ENCODE peak calls at places on chromosomes 4 and X, in seven cellular contexts. One of them, this sample, is unnamed.

GRCh38 chrX:48470110-48470832 is at the start of gene SLC38A5:
- DNase-seq in nephron progenitor cell: no peak
- DNase-seq in AG04450: no peak
- DNase-seq in astrocyte of the hippocampus: no peak
- DNase-seq in lung: no peak
- DNase-seq in NCI-H1105 treated with DMSO at 0.1 percent for 48 hours: no peak
- DNase-seq in cardiac muscle cell: no peak
- DNase-seq in this sample: peak

GRCh38 chr4:84319124-84319523 is 180.0 kb downstream of the NKX6-1 start:
- DNase-seq in nephron progenitor cell: no peak
- DNase-seq in AG04450: no peak
- DNase-seq in astrocyte of the hippocampus: peak
- DNase-seq in lung: peak
- DNase-seq in NCI-H1105 treated with DMSO at 0.1 percent for 48 hours: no peak
- DNase-seq in cardiac muscle cell: no peak
- DNase-seq in this sample: no peak

GRCh38 chrX:130984782-130985181 is 73.4 kb upstream of the ARHGAP36 start:
- DNase-seq in nephron progenitor cell: peak
- DNase-seq in AG04450: no peak
- DNase-seq in astrocyte of the hippocampus: no peak
- DNase-seq in lung: no peak
- DNase-seq in NCI-H1105 treated with DMSO at 0.1 percent for 48 hours: no peak
- DNase-seq in cardiac muscle cell: peak
- DNase-seq in this sample: no peak

GRCh38 chr4:118276551-118276950 is 76.3 kb downstream of the PRSS12 start:
- DNase-seq in nephron progenitor cell: no peak
- DNase-seq in AG04450: no peak
- DNase-seq in astrocyte of the hippocampus: no peak
- DNase-seq in lung: no peak
- DNase-seq in NCI-H1105 treated with DMSO at 0.1 percent for 48 hours: no peak
- DNase-seq in cardiac muscle cell: no peak
- DNase-seq in this sample: no peak

GRCh38 chrX:17990542-17990941 is 129.4 kb upstream of the RAI2 start:
- DNase-seq in nephron progenitor cell: no peak
- DNase-seq in AG04450: no peak
- DNase-seq in astrocyte of the hippocampus: no peak
- DNase-seq in lung: no peak
- DNase-seq in NCI-H1105 treated with DMSO at 0.1 percent for 48 hours: no peak
- DNase-seq in cardiac muscle cell: no peak
- DNase-seq in this sample: no peak

GRCh38 chr4:147110473-147110872 is 164.8 kb upstream of the TTC29 start:
- DNase-seq in nephron progenitor cell: no peak
- DNase-seq in AG04450: no peak
- DNase-seq in astrocyte of the hippocampus: no peak
- DNase-seq in lung: no peak
- DNase-seq in NCI-H1105 treated with DMSO at 0.1 percent for 48 hours: no peak
- DNase-seq in cardiac muscle cell: no peak
- DNase-seq in this sample: no peak

GRCh38 chrX:133838761-133839676 is 146.4 kb downstream of the GPC3 start:
- DNase-seq in nephron progenitor cell: peak
- DNase-seq in AG04450: no peak
- DNase-seq in astrocyte of the hippocampus: peak
- DNase-seq in lung: peak
- DNase-seq in NCI-H1105 treated with DMSO at 0.1 percent for 48 hours: no peak
- DNase-seq in cardiac muscle cell: peak
- DNase-seq in this sample: no peak

GRCh38 chr4:128285085-128286023 is 2.3 kb downstream of the PGRMC2 start:
- DNase-seq in nephron progenitor cell: no peak
- DNase-seq in AG04450: no peak
- DNase-seq in astrocyte of the hippocampus: peak
- DNase-seq in lung: no peak
- DNase-seq in NCI-H1105 treated with DMSO at 0.1 percent for 48 hours: no peak
- DNase-seq in cardiac muscle cell: no peak
- DNase-seq in this sample: peak

GRCh38 chr4:185424905-185425599 is 712 bp downstream of the UFSP2 start:
- DNase-seq in nephron progenitor cell: no peak
- DNase-seq in AG04450: no peak
- DNase-seq in astrocyte of the hippocampus: no peak
- DNase-seq in lung: no peak
- DNase-seq in NCI-H1105 treated with DMSO at 0.1 percent for 48 hours: peak
- DNase-seq in cardiac muscle cell: no peak
- DNase-seq in this sample: no peak

GRCh38 chrX:129833153-129834004 is 10.3 kb downstream of the ZDHHC9 start:
- DNase-seq in nephron progenitor cell: no peak
- DNase-seq in AG04450: peak
- DNase-seq in astrocyte of the hippocampus: peak
- DNase-seq in lung: no peak
- DNase-seq in NCI-H1105 treated with DMSO at 0.1 percent for 48 hours: no peak
- DNase-seq in cardiac muscle cell: no peak
- DNase-seq in this sample: no peak

GRCh38 chr4:19309365-19309764 is 942.3 kb upstream of the SLIT2 start:
- DNase-seq in nephron progenitor cell: no peak
- DNase-seq in AG04450: peak
- DNase-seq in astrocyte of the hippocampus: peak
- DNase-seq in lung: no peak
- DNase-seq in NCI-H1105 treated with DMSO at 0.1 percent for 48 hours: peak
- DNase-seq in cardiac muscle cell: peak
- DNase-seq in this sample: no peak

GRCh38 chr4:30721353-30722091 is 1.4 kb downstream of the PCDH7 start:
- DNase-seq in nephron progenitor cell: peak
- DNase-seq in AG04450: no peak
- DNase-seq in astrocyte of the hippocampus: peak
- DNase-seq in lung: no peak
- DNase-seq in NCI-H1105 treated with DMSO at 0.1 percent for 48 hours: peak
- DNase-seq in cardiac muscle cell: peak
- DNase-seq in this sample: peak

GRCh38 chr4:158914178-158914577 is 145.4 kb downstream of the FNIP2 start:
- DNase-seq in nephron progenitor cell: no peak
- DNase-seq in AG04450: no peak
- DNase-seq in astrocyte of the hippocampus: peak
- DNase-seq in lung: no peak
- DNase-seq in NCI-H1105 treated with DMSO at 0.1 percent for 48 hours: no peak
- DNase-seq in cardiac muscle cell: no peak
- DNase-seq in this sample: no peak

GRCh38 chrX:152480269-152481212 is 29.4 kb upstream of the GABRA3 start:
- DNase-seq in nephron progenitor cell: no peak
- DNase-seq in AG04450: no peak
- DNase-seq in astrocyte of the hippocampus: no peak
- DNase-seq in lung: no peak
- DNase-seq in NCI-H1105 treated with DMSO at 0.1 percent for 48 hours: no peak
- DNase-seq in cardiac muscle cell: no peak
- DNase-seq in this sample: peak

GRCh38 chr4:148054275-148054674 is 322.4 kb downstream of the ARHGAP10 start:
- DNase-seq in nephron progenitor cell: no peak
- DNase-seq in AG04450: no peak
- DNase-seq in astrocyte of the hippocampus: no peak
- DNase-seq in lung: no peak
- DNase-seq in NCI-H1105 treated with DMSO at 0.1 percent for 48 hours: no peak
- DNase-seq in cardiac muscle cell: no peak
- DNase-seq in this sample: no peak

GRCh38 chrX:123924181-123924580 is 37.3 kb upstream of the STAG2 start:
- DNase-seq in nephron progenitor cell: no peak
- DNase-seq in AG04450: no peak
- DNase-seq in astrocyte of the hippocampus: no peak
- DNase-seq in lung: no peak
- DNase-seq in NCI-H1105 treated with DMSO at 0.1 percent for 48 hours: no peak
- DNase-seq in cardiac muscle cell: no peak
- DNase-seq in this sample: no peak

GRCh38 chr4:141153751-141154510 is 20.7 kb upstream of the RNF150 start:
- DNase-seq in nephron progenitor cell: no peak
- DNase-seq in AG04450: no peak
- DNase-seq in astrocyte of the hippocampus: no peak
- DNase-seq in lung: no peak
- DNase-seq in NCI-H1105 treated with DMSO at 0.1 percent for 48 hours: no peak
- DNase-seq in cardiac muscle cell: peak
- DNase-seq in this sample: no peak

GRCh38 chr4:52051213-52051614 is at the start of gene SPATA18:
- DNase-seq in nephron progenitor cell: peak
- DNase-seq in AG04450: no peak
- DNase-seq in astrocyte of the hippocampus: peak
- DNase-seq in lung: no peak
- DNase-seq in NCI-H1105 treated with DMSO at 0.1 percent for 48 hours: no peak
- DNase-seq in cardiac muscle cell: peak
- DNase-seq in this sample: peak

GRCh38 chr4:85477538-85477937 is 2.6 kb downstream of the ARHGAP24 start:
- DNase-seq in nephron progenitor cell: no peak
- DNase-seq in AG04450: no peak
- DNase-seq in astrocyte of the hippocampus: no peak
- DNase-seq in lung: no peak
- DNase-seq in NCI-H1105 treated with DMSO at 0.1 percent for 48 hours: peak
- DNase-seq in cardiac muscle cell: no peak
- DNase-seq in this sample: no peak

GRCh38 chrX:136065044-136065671 is 79.9 kb downstream of the SLC9A6 start:
- DNase-seq in nephron progenitor cell: peak
- DNase-seq in AG04450: no peak
- DNase-seq in astrocyte of the hippocampus: peak
- DNase-seq in lung: peak
- DNase-seq in NCI-H1105 treated with DMSO at 0.1 percent for 48 hours: no peak
- DNase-seq in cardiac muscle cell: peak
- DNase-seq in this sample: no peak

GRCh38 chr4:66820681-66821080 is 724.6 kb downstream of the CENPC start:
- DNase-seq in nephron progenitor cell: no peak
- DNase-seq in AG04450: no peak
- DNase-seq in astrocyte of the hippocampus: no peak
- DNase-seq in lung: no peak
- DNase-seq in NCI-H1105 treated with DMSO at 0.1 percent for 48 hours: no peak
- DNase-seq in cardiac muscle cell: no peak
- DNase-seq in this sample: no peak

GRCh38 chr4:109429545-109429944 is 4.1 kb upstream of the SEC24B start:
- DNase-seq in nephron progenitor cell: no peak
- DNase-seq in AG04450: no peak
- DNase-seq in astrocyte of the hippocampus: no peak
- DNase-seq in lung: no peak
- DNase-seq in NCI-H1105 treated with DMSO at 0.1 percent for 48 hours: no peak
- DNase-seq in cardiac muscle cell: no peak
- DNase-seq in this sample: no peak

GRCh38 chrX:30278365-30278764 is 30.8 kb downstream of the NR0B1 start:
- DNase-seq in nephron progenitor cell: no peak
- DNase-seq in AG04450: no peak
- DNase-seq in astrocyte of the hippocampus: peak
- DNase-seq in lung: no peak
- DNase-seq in NCI-H1105 treated with DMSO at 0.1 percent for 48 hours: no peak
- DNase-seq in cardiac muscle cell: no peak
- DNase-seq in this sample: no peak

GRCh38 chrX:1105671-1106419 is 106.6 kb downstream of the CRLF2 start:
- DNase-seq in nephron progenitor cell: no peak
- DNase-seq in AG04450: no peak
- DNase-seq in astrocyte of the hippocampus: no peak
- DNase-seq in lung: no peak
- DNase-seq in NCI-H1105 treated with DMSO at 0.1 percent for 48 hours: no peak
- DNase-seq in cardiac muscle cell: no peak
- DNase-seq in this sample: no peak

GRCh38 chrX:1224954-1225353 is 12.5 kb upstream of the CRLF2 start:
- DNase-seq in nephron progenitor cell: no peak
- DNase-seq in AG04450: no peak
- DNase-seq in astrocyte of the hippocampus: no peak
- DNase-seq in lung: no peak
- DNase-seq in NCI-H1105 treated with DMSO at 0.1 percent for 48 hours: no peak
- DNase-seq in cardiac muscle cell: no peak
- DNase-seq in this sample: no peak

GRCh38 chr4:158729716-158730559 is 6.7 kb upstream of the PPID start:
- DNase-seq in nephron progenitor cell: peak
- DNase-seq in AG04450: peak
- DNase-seq in astrocyte of the hippocampus: peak
- DNase-seq in lung: peak
- DNase-seq in NCI-H1105 treated with DMSO at 0.1 percent for 48 hours: no peak
- DNase-seq in cardiac muscle cell: peak
- DNase-seq in this sample: peak

GRCh38 chr4:165634766-165635165 is 238.3 kb upstream of the TLL1 start:
- DNase-seq in nephron progenitor cell: no peak
- DNase-seq in AG04450: no peak
- DNase-seq in astrocyte of the hippocampus: no peak
- DNase-seq in lung: no peak
- DNase-seq in NCI-H1105 treated with DMSO at 0.1 percent for 48 hours: no peak
- DNase-seq in cardiac muscle cell: no peak
- DNase-seq in this sample: no peak

GRCh38 chrX:120309873-120310730 is 1.2 kb downstream of the TMEM255A start:
- DNase-seq in nephron progenitor cell: peak
- DNase-seq in AG04450: no peak
- DNase-seq in astrocyte of the hippocampus: peak
- DNase-seq in lung: no peak
- DNase-seq in NCI-H1105 treated with DMSO at 0.1 percent for 48 hours: no peak
- DNase-seq in cardiac muscle cell: peak
- DNase-seq in this sample: peak

GRCh38 chrX:108439434-108439883 is at the start of gene COL4A5:
- DNase-seq in nephron progenitor cell: peak
- DNase-seq in AG04450: peak
- DNase-seq in astrocyte of the hippocampus: peak
- DNase-seq in lung: peak
- DNase-seq in NCI-H1105 treated with DMSO at 0.1 percent for 48 hours: peak
- DNase-seq in cardiac muscle cell: peak
- DNase-seq in this sample: no peak

GRCh38 chr4:41628916-41629315 is 91.0 kb downstream of the LIMCH1 start:
- DNase-seq in nephron progenitor cell: no peak
- DNase-seq in AG04450: no peak
- DNase-seq in astrocyte of the hippocampus: peak
- DNase-seq in lung: no peak
- DNase-seq in NCI-H1105 treated with DMSO at 0.1 percent for 48 hours: no peak
- DNase-seq in cardiac muscle cell: no peak
- DNase-seq in this sample: no peak

GRCh38 chr4:16082424-16083216 is 1.2 kb downstream of the PROM1 start:
- DNase-seq in nephron progenitor cell: peak
- DNase-seq in AG04450: no peak
- DNase-seq in astrocyte of the hippocampus: peak
- DNase-seq in lung: peak
- DNase-seq in NCI-H1105 treated with DMSO at 0.1 percent for 48 hours: peak
- DNase-seq in cardiac muscle cell: peak
- DNase-seq in this sample: peak

GRCh38 chr4:97142405-97142804 is 1000.9 kb downstream of the STPG2 start:
- DNase-seq in nephron progenitor cell: no peak
- DNase-seq in AG04450: no peak
- DNase-seq in astrocyte of the hippocampus: no peak
- DNase-seq in lung: no peak
- DNase-seq in NCI-H1105 treated with DMSO at 0.1 percent for 48 hours: no peak
- DNase-seq in cardiac muscle cell: no peak
- DNase-seq in this sample: no peak

This sample was measured in mucosa of descending colon.